ENCODE peak calls at places on chromosomes 6 and 20, in eight cellular contexts. U is stomach, J is suprapubic skin, Z is spleen, Y is gastrocnemius medialis, F is IMR-90, M is upper lobe of left lung, N is ovary. S is an unnamed sample.
A peak's percentile ranks its signal among the peaks of the same experiment; 100 is the strongest.

GRCh38 chr20:60749804-60750602 is 502.1 kb upstream of the CDH4 start:
- DNase-seq in U (no peak), N (no peak), Z (no peak), J (no peak), M (no peak), F (no peak), Y (no peak), S (no peak)

GRCh38 chr20:1775117-1775516 is 117.5 kb upstream of the SIRPG start:
- DNase-seq in Z (no peak), Y (no peak), N (no peak), F (peak; percentile 63), J (no peak), U (no peak), M (no peak), S (no peak)

GRCh38 chr6:114707081-114707480 is 364.3 kb upstream of the HS3ST5 start:
- DNase-seq in U (no peak), F (no peak), N (no peak), J (no peak), Z (no peak), M (no peak), Y (no peak), S (no peak)

GRCh38 chr6:85069577-85069976 is 305.2 kb upstream of the TBX18 start:
- DNase-seq in N (no peak), Y (no peak), M (no peak), Z (no peak), F (no peak), J (no peak), U (no peak), S (no peak)

GRCh38 chr6:150248300-150248699 is 105.5 kb downstream of the PPP1R14C start:
- DNase-seq in M (no peak), F (no peak), J (no peak), Y (no peak), N (no peak), Z (no peak), U (no peak), S (no peak)

GRCh38 chr6:64553414-64553813 is 917.8 kb downstream of the PHF3 start:
- DNase-seq in U (no peak), Z (no peak), Y (no peak), J (no peak), N (no peak), M (no peak), F (no peak), S (no peak)

GRCh38 chr6:19934996-19935591 is 97.9 kb downstream of the ID4 start:
- DNase-seq in Z (no peak), J (peak; percentile 68), U (no peak), Y (peak; percentile 37), N (no peak), F (no peak), M (no peak), S (no peak)

GRCh38 chr6:14620522-14620921 is 502.9 kb downstream of the CD83 start:
- DNase-seq in M (peak; percentile 27), Z (no peak), Y (no peak), U (no peak), F (no peak), J (no peak), N (no peak), S (no peak)

GRCh38 chr6:86031713-86032112 is 389.0 kb upstream of the SYNCRIP start:
- DNase-seq in Y (no peak), N (peak; percentile 12), U (no peak), F (no peak), J (no peak), Z (no peak), M (no peak), S (no peak)

GRCh38 chr20:9225879-9226278 is 157.0 kb downstream of the PLCB4 start:
- DNase-seq in N (no peak), Z (no peak), J (no peak), U (no peak), F (no peak), M (no peak), Y (peak; percentile 41), S (no peak)

GRCh38 chr6:36724514-36725385 is 27.1 kb downstream of the RAB44 start:
- DNase-seq in U (peak; percentile 89), M (no peak), Z (peak; percentile 79), J (no peak), F (peak; percentile 65), N (peak; percentile 51), Y (peak; percentile 67), S (no peak)

GRCh38 chr6:105793132-105793531 is 293.0 kb upstream of the PRDM1 start:
- DNase-seq in F (no peak), Y (no peak), M (no peak), Z (no peak), N (no peak), J (no peak), U (no peak), S (no peak)

GRCh38 chr6:31737315-31738047 is 1.2 kb upstream of the CLIC1 start:
- DNase-seq in M (no peak), Y (no peak), Z (no peak), N (no peak), F (no peak), U (no peak), J (no peak), S (no peak)

GRCh38 chr20:56924976-56925695 is 296.0 kb downstream of the TFAP2C start:
- DNase-seq in U (no peak), N (no peak), J (no peak), Y (no peak), Z (no peak), F (no peak), M (peak; percentile 65), S (no peak)

GRCh38 chr20:25546048-25546447 is 39.3 kb downstream of the NINL start:
- DNase-seq in F (no peak), U (no peak), J (no peak), M (no peak), Z (no peak), Y (no peak), N (no peak), S (no peak)

GRCh38 chr20:25544760-25545159 is 40.6 kb downstream of the NINL start:
- DNase-seq in Y (no peak), U (no peak), Z (no peak), N (no peak), J (no peak), F (no peak), M (no peak), S (no peak)

GRCh38 chr20:25545171-25545570 is 40.2 kb downstream of the NINL start:
- DNase-seq in Y (no peak), Z (no peak), F (no peak), N (no peak), M (no peak), U (no peak), J (no peak), S (no peak)

GRCh38 chr20:25543068-25543467 is 42.3 kb downstream of the NINL start:
- DNase-seq in N (no peak), M (no peak), Z (no peak), Y (no peak), U (no peak), F (peak; percentile 66), J (no peak), S (no peak)

DNA sequence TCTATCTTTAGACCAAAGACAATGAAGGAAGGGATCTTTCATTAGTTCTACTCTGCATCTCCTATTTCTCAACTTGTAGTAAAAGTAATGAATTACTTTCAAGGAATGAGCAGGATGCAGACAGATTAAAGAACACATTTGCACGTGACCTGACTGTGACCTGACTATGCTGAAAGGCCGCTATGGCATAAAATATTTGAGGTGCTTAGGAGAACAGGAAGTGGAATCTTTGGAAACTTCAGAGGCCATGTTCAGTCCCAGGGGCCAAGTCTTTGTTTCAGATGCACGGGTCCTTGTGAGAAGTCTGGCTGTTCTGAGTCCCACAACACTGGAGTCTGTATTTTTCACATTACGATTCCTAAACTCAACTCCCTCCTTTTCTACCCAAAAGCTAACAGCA is 41.0 kb downstream of the NINL start:
- DNase-seq in Z (no peak), J (no peak), Y (no peak), N (no peak), U (no peak), F (no peak), M (no peak), S (no peak)
- TF ChIP-seq POLR2A in Z (no peak), J (no peak), Y (no peak), N (no peak), U (no peak), F (no peak), M (no peak), S (no peak)

GRCh38 chr20:19138758-19139157 is 73.7 kb upstream of the SLC24A3 start:
- DNase-seq in Z (no peak), Y (no peak), N (no peak), U (no peak), M (no peak), J (no peak), F (no peak), S (no peak)

DNA sequence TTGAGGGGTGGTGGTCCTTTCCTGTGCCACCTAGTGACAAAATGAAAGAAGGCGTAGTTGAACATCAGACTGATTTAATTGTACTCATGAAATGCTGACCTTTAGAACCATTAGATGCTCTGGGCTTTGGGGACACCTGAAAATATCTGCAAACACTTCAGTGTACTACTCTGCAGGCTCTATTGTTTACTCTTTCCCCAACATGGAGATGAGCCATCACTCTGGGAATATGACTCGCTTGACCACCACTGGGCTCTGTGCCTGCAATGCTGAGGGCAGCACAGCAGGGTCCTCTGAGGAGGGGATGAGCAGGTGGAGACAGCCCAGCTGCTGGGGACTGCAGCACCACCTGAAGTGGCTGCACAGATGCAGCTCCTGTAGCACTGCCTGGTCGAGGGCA is 74.8 kb upstream of the SLC24A3 start:
- DNase-seq in N (no peak), M (no peak), J (no peak), Z (no peak), F (no peak), Y (no peak), U (no peak), S (no peak)
- H3K9me3 ChIP-seq in N (no peaks in the 10 kb centered on the region), M (no peaks in the 10 kb centered on the region), J (no peaks in the 10 kb centered on the region), Z (no peaks in the 10 kb centered on the region), F (peaks cover 19% of the 10 kb centered on the region), Y (no peaks in the 10 kb centered on the region), U (peaks cover 12% of the 10 kb centered on the region), S (no peaks in the 10 kb centered on the region)

GRCh38 chr20:62356948-62357667 is 10.0 kb downstream of the LAMA5 start:
- DNase-seq in J (no peak), M (peak; percentile 80), N (peak; percentile 70), Y (no peak), U (no peak), F (peak; percentile 66), Z (no peak), S (no peak)
- TF ChIP-seq POLR2A in J (no peak), M (no peak), N (no peak), Y (no peak), U (no peak), F (no peak), Z (no peak), S (no peak)

GRCh38 chr6:168130168-168130651 is 51.2 kb upstream of the FRMD1 start:
- DNase-seq in U (peak; percentile 49), J (peak; percentile 28), Y (no peak), M (peak; percentile 66), F (no peak), N (no peak), Z (no peak), S (no peak)
- H3K9me3 ChIP-seq in U (no peaks in the 10 kb centered on the region), J (no peaks in the 10 kb centered on the region), Y (no peaks in the 10 kb centered on the region), M (no peaks in the 10 kb centered on the region), F (no peaks in the 10 kb centered on the region), N (no peaks in the 10 kb centered on the region), Z (no peaks in the 10 kb centered on the region), S (no peaks in the 10 kb centered on the region)